ENCODE peak calls at places on chromosomes 7 and 10, in seven cellular contexts. F is activated naive CD4-positive, alpha-beta T cell; U is LoVo; H is AG04449; W is stimulated activated CD4-positive, alpha-beta T cell treated with anti-CD3 and anti-CD28 coated beads, TNF-alpha, amount 100 ng/mL, for 4 hours; N is endothelial cell; V is stimulated activated CD8-positive, alpha-beta memory T cell treated with anti-CD3 and anti-CD28 coated beads, Interleukin-7, amount 100 ng/mL, for 1 hour. I is an unnamed sample.

GRCh38 chr7:116417593-116418345 is 81.8 kb upstream of the CAV2 start:
- DNase-seq in F (no peak), U (no peak), H (no peak), W (no peak), N (peak; percentile 4), V (no peak), I (no peak)

GRCh38 chr10:99854860-99855259 is 72.4 kb downstream of the ABCC2 start:
- DNase-seq in F (no peak), U (no peak), H (peak; percentile 36), W (no peak), N (peak; percentile 31), V (no peak), I (no peak)

GRCh38 chr7:97421307-97421905 is 303.9 kb downstream of the SDHAF3 start:
- DNase-seq in F (no peak), U (no peak), H (no peak), W (no peak), N (no peak), V (no peak), I (no peak)

GRCh38 chr10:43315096-43315495 is 48.2 kb upstream of the RASGEF1A start:
- DNase-seq in F (no peak), U (no peak), H (no peak), W (no peak), N (no peak), V (no peak), I (no peak)

GRCh38 chr10:60341969-60342368 is 47.7 kb downstream of the ANK3 start:
- DNase-seq in F (no peak), U (no peak), H (no peak), W (no peak), N (no peak), V (no peak), I (no peak)

GRCh38 chr7:33933611-33934281 is 28.4 kb downstream of the BMPER start:
- DNase-seq in F (no peak), U (no peak), H (peak; percentile 69), W (no peak), N (no peak), V (no peak), I (no peak)

GRCh38 chr10:80619036-80619435 is 81.3 kb downstream of the SH2D4B start:
- DNase-seq in F (no peak), U (no peak), H (no peak), W (no peak), N (no peak), V (no peak), I (no peak)

GRCh38 chr7:610531-611280 is 91.1 kb upstream of the PDGFA start:
- DNase-seq in F (no peak), U (no peak), H (no peak), W (no peak), N (peak; percentile 28), V (no peak), I (no peak)

GRCh38 chr10:45180946-45181439 is 134.4 kb downstream of the OR13A1 start:
- DNase-seq in F (no peak), U (no peak), H (no peak), W (no peak), N (no peak), V (no peak), I (no peak)

GRCh38 chr10:14513061-14513460 is 182.3 kb upstream of the FRMD4A start:
- DNase-seq in F (no peak), U (no peak), H (no peak), W (no peak), N (no peak), V (no peak), I (no peak)

GRCh38 chr10:20993387-20994170 is 96.5 kb upstream of the NEBL start:
- DNase-seq in F (no peak), U (no peak), H (no peak), W (no peak), N (no peak), V (no peak), I (no peak)

GRCh38 chr7:105189859-105190492 is 176.0 kb downstream of the KMT2E start:
- DNase-seq in F (no peak), U (no peak), H (no peak), W (no peak), N (no peak), V (no peak), I (no peak)

GRCh38 chr10:72069751-72070501 is 18.4 kb downstream of the SPOCK2 start:
- DNase-seq in F (no peak), U (no peak), H (no peak), W (no peak), N (no peak), V (no peak), I (no peak)

I was measured in activated B cell treated with CpG ODN at 0.5 μM for 24 hours.